ENCODE peak calls at places on chromosomes 16 and 17, in four cellular contexts. Z is HCT116, Y is HepG2, N is K562. F is an unnamed sample.

GRCh38 chr16:89607937-89608740 is 5.3 kb upstream of the DPEP1 start:
- DNase-seq in Z (no peak), N (no peak), Y (no peak), F (no peak)

GRCh38 chr16:27779719-27780161 is 229.8 kb downstream of the KATNIP start:
- DNase-seq in N (peak; percentile 78), Z (no peak), Y (peak; percentile 42), F (no peak)

GRCh38 chr17:81511800-81512559 is 619 bp downstream of the ACTG1 start:
- DNase-seq in Z (no peak), N (no peak), Y (no peak), F (no peak)

GRCh38 chr16:89324056-89325010 is 106.8 kb downstream of the ZNF778 start:
- DNase-seq in Y (no peak), Z (no peak), N (no peak), F (no peak)

GRCh38 chr17:15169676-15170075 is 95.5 kb downstream of the PMP22 start:
- DNase-seq in Y (no peak), N (no peak), Z (no peak), F (no peak)

GRCh38 chr17:40415390-40415789 is 2.3 kb downstream of the TOP2A start:
- DNase-seq in Y (peak; percentile 38), Z (no peak), N (no peak), F (no peak)

GRCh38 chr16:16143038-16143763 is 80.1 kb downstream of the ABCC6 start:
- DNase-seq in N (peak; percentile 79), Z (no peak), Y (peak; percentile 65), F (no peak)

GRCh38 chr17:75491680-75492079 is 23.7 kb downstream of the CASKIN2 start:
- DNase-seq in Y (no peak), N (no peak), Z (no peak), F (no peak)

GRCh38 chr17:8222380-8222629 is 11.9 kb upstream of the AURKB start:
- DNase-seq in Z (peak; percentile 83), Y (peak; percentile 86), N (peak; percentile 41), F (peak; percentile 98)

GRCh38 chr17:8059131-8059530 is 20.3 kb downstream of the ALOX15B start:
- DNase-seq in Y (no peak), N (no peak), Z (no peak), F (no peak)

GRCh38 chr17:46770818-46771600 is 47.5 kb downstream of the WNT3 start:
- DNase-seq in Y (peak; percentile 50), Z (no peak), N (peak; percentile 88), F (no peak)

GRCh38 chr17:70503449-70503848 is 334.1 kb downstream of the KCNJ2 start:
- DNase-seq in Y (no peak), N (no peak), Z (no peak), F (no peak)

GRCh38 chr17:7997186-7997585 is 5.2 kb upstream of the GUCY2D start:
- DNase-seq in Y (peak; percentile 25), N (no peak), Z (peak; percentile 67), F (no peak)

GRCh38 chr17:75271233-75271954 is 363 bp upstream of the MIF4GD start:
- DNase-seq in Z (no peak), Y (peak; percentile 58), N (peak; percentile 93), F (no peak)

GRCh38 chr17:2347805-2348685 is 10.7 kb downstream of the SGSM2 start:
- DNase-seq in Y (peak; percentile 92), N (no peak), Z (no peak), F (no peak)

GRCh38 chr17:13787636-13788035 is 185.9 kb upstream of the HS3ST3A1 start:
- DNase-seq in Y (no peak), N (no peak), Z (no peak), F (no peak)

GRCh38 chr16:10206215-10206614 is 24.0 kb upstream of the GRIN2A start:
- DNase-seq in Y (no peak), Z (peak; percentile 8), N (no peak), F (no peak)

GRCh38 chr16:12976936-12977335 is 75.5 kb downstream of the SHISA9 start:
- DNase-seq in N (no peak), Y (no peak), Z (no peak), F (no peak)

GRCh38 chr16:70779361-70779760 is 21.6 kb downstream of the VAC14 start:
- DNase-seq in Z (no peak), Y (no peak), N (no peak), F (no peak)

GRCh38 chr16:77433146-77433545 is 1.7 kb downstream of the ADAMTS18 start:
- DNase-seq in Y (no peak), Z (no peak), N (no peak), F (no peak)

GRCh38 chr17:30290696-30291570 is 811 bp downstream of the BLMH start:
- DNase-seq in Y (peak; percentile 35), N (peak; percentile 55), Z (no peak), F (no peak)

GRCh38 chr17:42392664-42393415 is 4.6 kb upstream of the STAT3 start:
- DNase-seq in N (no peak), Y (no peak), Z (no peak), F (no peak)

GRCh38 chr17:74981979-74982662 is 5.3 kb upstream of the CDR2L start:
- DNase-seq in Y (peak; percentile 72), N (peak; percentile 88), Z (peak; percentile 57), F (no peak)

GRCh38 chr17:68033636-68034451 is 1.7 kb upstream of the KPNA2 start:
- DNase-seq in N (peak; percentile 29), Z (peak; percentile 65), Y (peak; percentile 95), F (no peak)

DNA sequence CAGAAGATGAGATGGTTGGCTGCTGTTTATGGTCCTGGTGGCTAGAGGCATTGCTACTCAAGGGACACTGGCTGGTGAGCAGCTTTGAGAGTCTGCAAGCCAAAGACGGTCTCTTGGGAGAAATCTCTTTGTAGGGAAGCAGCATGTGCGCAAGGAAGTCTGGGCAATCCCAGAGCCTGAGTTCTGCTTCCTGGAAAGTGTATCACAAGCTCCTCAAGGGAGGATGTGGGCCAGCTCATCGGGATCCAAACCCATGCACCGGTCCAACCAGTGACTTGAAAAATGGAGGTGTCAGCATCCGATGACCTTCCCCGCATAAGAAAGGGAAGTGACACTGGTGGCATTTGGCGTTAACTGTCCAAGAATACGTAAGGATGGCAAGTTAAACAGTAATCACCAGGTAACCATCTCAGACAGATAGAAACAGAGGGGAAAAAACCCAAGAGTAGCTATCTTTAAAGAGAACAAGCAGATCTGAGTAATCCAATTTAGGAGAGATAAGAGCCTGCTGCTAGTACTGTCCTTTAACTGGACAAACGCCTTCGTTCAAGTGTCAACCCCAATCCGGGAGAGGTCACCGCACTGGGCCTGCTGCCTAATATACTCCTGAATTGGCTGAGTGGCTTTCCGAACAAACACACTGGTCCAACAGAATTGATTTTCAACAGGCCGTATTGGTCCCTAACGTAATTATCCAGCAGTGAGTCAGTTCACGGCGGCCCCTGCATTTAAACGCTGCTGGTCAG is 303.0 kb upstream of the ZFHX3 start:
- DNase-seq in Z (no peak), Y (no peak), N (no peak), F (no peak)
- H3K36me3 ChIP-seq in Z (no peaks in the 10 kb centered on the region), Y (no peaks in the 10 kb centered on the region), N (no peaks in the 10 kb centered on the region), F (no peaks in the 10 kb centered on the region)

GRCh38 chr16:3471518-3472176 is 23.6 kb downstream of the C16orf90 start:
- DNase-seq in Z (no peak), N (no peak), Y (no peak), F (no peak)

GRCh38 chr16:3475604-3476375 is 19.5 kb downstream of the C16orf90 start:
- DNase-seq in Z (no peak), Y (no peak), N (no peak), F (no peak)

GRCh38 chr16:3474136-3474779 is 21.0 kb downstream of the C16orf90 start:
- DNase-seq in Y (no peak), Z (no peak), N (peak; percentile 53), F (no peak)

GRCh38 chr16:3470723-3471122 is 24.6 kb downstream of the C16orf90 start:
- DNase-seq in N (no peak), Z (no peak), Y (no peak), F (no peak)

GRCh38 chr16:3472878-3473595 is 22.3 kb downstream of the C16orf90 start:
- DNase-seq in Z (no peak), Y (no peak), N (no peak), F (no peak)
- TF ChIP-seq TCF7L2 in Z (no peak), Y (no peak), N (no peak), F (no peak)

DNA sequence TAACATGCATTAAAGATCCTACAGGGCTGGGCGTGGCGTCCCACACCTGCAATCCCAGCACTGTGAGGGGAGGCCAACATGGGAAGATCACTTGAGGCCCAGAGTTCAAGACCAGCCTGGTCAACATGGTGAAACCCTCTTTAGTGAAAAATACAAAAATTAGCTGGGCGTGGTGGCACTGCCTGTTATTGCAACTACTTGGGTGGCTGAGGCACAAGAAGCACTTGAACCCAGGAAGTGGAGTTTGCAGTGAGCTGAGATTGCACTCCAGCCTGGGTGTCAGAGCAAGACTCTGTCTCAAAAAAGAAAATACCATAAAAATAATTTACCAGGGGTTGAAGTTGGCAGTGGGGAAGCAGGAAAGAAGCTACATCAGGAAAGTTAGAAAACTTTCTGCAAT is 12.9 kb downstream of the TXNDC11 start:
- DNase-seq in N (no peak), Z (no peak), Y (no peak), F (no peak)
- H3K36me3 ChIP-seq in N (peaks cover 91% of the 10 kb centered on the region), Z (peaks cover 42% of the 10 kb centered on the region), Y (peaks cover 87% of the 10 kb centered on the region), F (peaks cover 19% of the 10 kb centered on the region)

DNA sequence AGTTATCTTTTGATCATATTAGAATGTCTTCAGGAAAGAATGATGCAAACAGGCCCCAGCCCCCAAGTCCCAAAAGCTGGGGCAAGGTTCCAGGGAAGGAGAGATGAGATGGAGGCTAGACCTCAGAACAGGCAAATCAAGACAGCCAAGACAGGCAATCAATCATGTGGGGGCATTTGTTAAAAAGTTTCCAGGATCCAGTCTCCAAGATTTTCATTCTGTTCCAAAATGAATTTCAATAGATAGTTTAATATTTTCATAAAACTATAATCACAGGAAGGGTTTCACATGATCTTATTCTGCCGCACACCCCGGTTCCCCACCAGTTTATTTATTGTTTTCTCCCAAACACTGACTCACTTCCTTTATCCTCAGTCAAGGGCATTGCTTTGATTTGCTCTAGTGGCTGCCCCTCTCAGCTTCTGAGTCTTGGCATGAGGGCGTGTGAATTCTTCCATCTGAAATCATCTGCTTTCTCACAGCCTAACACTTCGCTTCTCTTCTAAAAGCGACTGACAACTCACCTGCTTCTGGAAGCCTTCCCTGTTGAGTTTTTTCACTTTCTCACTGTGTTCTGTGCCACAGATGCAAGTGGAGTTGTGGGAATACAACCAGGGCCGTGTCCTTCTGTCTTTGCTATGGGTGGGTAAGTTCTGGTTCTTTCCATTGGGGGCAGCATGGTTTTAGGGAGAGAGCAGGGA is 12.2 kb upstream of the TERF2 start:
- DNase-seq in Y (peak; percentile 87), Z (peak; percentile 76), N (no peak), F (no peak)
- TF ChIP-seq TCF7L2 in Y (no peak), Z (peak; percentile 81), N (no peak), F (peak; percentile 36)

GRCh38 chr16:67165121-67166034 is 833 bp downstream of the HSF4 start:
- DNase-seq in Y (no peak), N (no peak), Z (no peak), F (no peak)
- H3K36me3 ChIP-seq in Y (no peaks in the 10 kb centered on the region), N (peaks cover 13% of the 10 kb centered on the region), Z (no peaks in the 10 kb centered on the region), F (no peaks in the 10 kb centered on the region)